ENCODE peak calls at places on chromosomes 12 and 14, in four cellular contexts. P is HepG2, M is HCT116, F is K562. O is an unnamed sample. For H3K27me3, the result is how much of the 10 kb centered on the place peaks cover.

GRCh38 chr12:67650528-67651379 is 2.2 kb downstream of the DYRK2 start:
- DNase-seq in P (no peak), M (no peak), F (no peak), O (no peak)

GRCh38 chr12:118124333-118124874 is 11.5 kb upstream of the PEBP1 start:
- DNase-seq in P (peak), M (no peak), F (no peak), O (no peak)

GRCh38 chr12:64446295-64446694 is 5.6 kb upstream of the TBK1 start:
- DNase-seq in P (no peak), M (no peak), F (no peak), O (no peak)

GRCh38 chr12:94644622-94645021 is 5.7 kb downstream of the TMCC3 start:
- DNase-seq in P (no peak), M (no peak), F (no peak), O (no peak)

GRCh38 chr14:88168498-88169165 is 154.4 kb downstream of the KCNK10 start:
- DNase-seq in P (peak), M (no peak), F (peak), O (peak)

GRCh38 chr14:101780887-101781239 is 19.4 kb downstream of the PPP2R5C start:
- DNase-seq in P (no peak), M (no peak), F (no peak), O (no peak)

GRCh38 chr14:75497191-75497590 is 25.1 kb upstream of the BATF start:
- DNase-seq in P (no peak), M (no peak), F (peak), O (no peak)

GRCh38 chr12:88726806-88727722 is 146.8 kb upstream of the KITLG start:
- DNase-seq in P (no peak), M (no peak), F (no peak), O (peak)

GRCh38 chr14:20434701-20435453 is 1.1 kb downstream of the KLHL33 start:
- DNase-seq in P (no peak), M (no peak), F (no peak), O (no peak)

GRCh38 chr14:90666571-90666970 is 149.7 kb downstream of the TTC7B start:
- DNase-seq in P (no peak), M (no peak), F (no peak), O (no peak)

GRCh38 chr14:99930420-99931274 is 134.6 kb upstream of the EVL start:
- DNase-seq in P (no peak), M (no peak), F (no peak), O (no peak)

GRCh38 chr12:19829100-19829853 is 390.0 kb downstream of the AEBP2 start:
- DNase-seq in P (no peak), M (no peak), F (no peak), O (no peak)

GRCh38 chr12:94689002-94689645 is 38.8 kb upstream of the TMCC3 start:
- DNase-seq in P (no peak), M (no peak), F (no peak), O (no peak)

GRCh38 chr12:71727958-71728357 is 26.7 kb upstream of the RAB21 start:
- DNase-seq in P (no peak), M (no peak), F (no peak), O (no peak)

GRCh38 chr14:44979740-44980346 is 17.9 kb downstream of the TOGARAM1 start:
- DNase-seq in P (no peak), M (no peak), F (no peak), O (no peak)

GRCh38 chr12:43835264-43835655 is 621 bp upstream of the TMEM117 start:
- DNase-seq in P (no peak), M (no peak), F (no peak), O (no peak)

GRCh38 chr12:52525661-52526499 is 5.7 kb upstream of the KRT5 start:
- DNase-seq in P (no peak), M (no peak), F (no peak), O (no peak)

GRCh38 chr12:8156416-8156815 is 399 bp upstream of the ZNF705A start:
- DNase-seq in P (no peak), M (no peak), F (no peak), O (no peak)

GRCh38 chr14:73254247-73255004 is 17.1 kb downstream of the PAPLN start:
- DNase-seq in P (no peak), M (no peak), F (no peak), O (no peak)

GRCh38 chr14:57089901-57090300 is 178.8 kb downstream of the EXOC5 start:
- DNase-seq in P (no peak), M (no peak), F (no peak), O (no peak)

GRCh38 chr12:55720894-55721444 is 776 bp downstream of the RDH5 start:
- DNase-seq in P (peak), M (peak), F (peak), O (peak)

DNA sequence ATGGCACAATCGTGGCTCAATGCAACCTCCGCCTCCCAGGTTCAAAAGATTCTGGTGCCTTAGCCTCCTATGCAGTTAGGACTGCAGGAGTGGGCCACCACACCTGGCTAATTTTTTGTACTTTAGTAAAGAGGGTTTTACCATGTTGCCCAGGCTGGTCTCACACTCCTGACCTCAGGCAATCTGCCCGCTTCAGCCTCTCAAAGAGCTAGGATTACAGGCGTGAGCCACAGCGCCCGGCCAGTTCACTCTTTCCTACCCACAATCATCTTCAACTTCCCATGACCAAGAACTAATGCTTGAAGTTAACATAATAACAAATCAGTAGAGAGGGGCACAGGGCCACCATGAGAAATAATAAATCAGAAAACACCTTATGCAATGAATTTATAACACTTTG is 82.4 kb downstream of the HECTD1 start:
- DNase-seq in P (no peak), M (no peak), F (no peak), O (no peak)
- H3K4me3 ChIP-seq in P (no peak), M (no peak), F (no peak), O (no peak)

GRCh38 chr12:53997324-53998173 is 2.4 kb upstream of the HOXC9 start:
- DNase-seq in P (no peak), M (no peak), F (no peak), O (no peak)
- H3K27me3 ChIP-seq in P (half or more), M (under half), F (under half), O (under half)

GRCh38 chr12:6615802-6616201 is 8.6 kb upstream of the CHD4 start:
- DNase-seq in P (no peak), M (no peak), F (no peak), O (no peak)
- TF ChIP-seq TCF7L2 in P (no peak), M (no peak), F (no peak), O (no peak)

DNA sequence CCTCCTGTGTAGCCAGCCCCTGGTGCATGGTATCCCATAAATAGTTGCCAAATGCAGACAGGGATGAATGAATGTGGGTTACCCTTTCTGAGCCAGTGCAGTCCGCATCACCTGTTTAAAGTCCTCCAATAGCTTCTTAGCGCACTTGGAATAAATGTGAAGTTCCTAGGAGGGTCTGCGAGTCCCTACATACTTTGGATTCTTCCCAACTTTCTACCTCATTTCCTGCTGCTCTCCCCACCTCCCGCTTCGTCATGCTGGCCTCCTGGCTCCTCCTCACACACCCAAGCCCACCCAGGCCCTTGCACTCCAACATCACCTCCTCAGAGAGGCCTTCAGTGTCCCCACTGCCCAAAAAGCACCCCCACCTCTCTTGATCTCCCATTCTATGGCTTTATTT is 17.7 kb downstream of the RFX4 start:
- DNase-seq in P (no peak), M (no peak), F (no peak), O (no peak)
- H3K4me3 ChIP-seq in P (no peak), M (no peak), F (no peak), O (no peak)

O was measured in Panc1.